ENCODE peak calls at places on chromosomes 3 and 15, in seven cellular contexts. M is smooth muscle cell of the brain vasculature, D is osteocyte, X is ovary, Y is mucosa of gallbladder, B is SK-MEL-5, K is ELR. F is an unnamed sample.

GRCh38 chr3:36394176-36394575 is 13.9 kb downstream of the STAC start:
- DNase-seq in M (no peak), D (no peak), X (no peak), Y (no peak), B (no peak), K (no peak), F (no peak)

GRCh38 chr15:94229591-94230365 is 1.6 kb upstream of the MCTP2 start:
- DNase-seq in M (no peak), D (no peak), X (no peak), Y (no peak), B (no peak), K (no peak), F (no peak)

GRCh38 chr3:123651449-123652345 is 66.8 kb upstream of the HACD2 start:
- DNase-seq in M (no peak), D (no peak), X (no peak), Y (no peak), B (no peak), K (no peak), F (no peak)

GRCh38 chr3:193996205-193996604 is 139.7 kb upstream of the HES1 start:
- DNase-seq in M (no peak), D (no peak), X (no peak), Y (no peak), B (no peak), K (no peak), F (no peak)

GRCh38 chr3:167030059-167030458 is 350.0 kb downstream of the ZBBX start:
- DNase-seq in M (no peak), D (no peak), X (no peak), Y (no peak), B (no peak), K (no peak), F (no peak)

GRCh38 chr3:48088056-48088748 is 72.0 kb upstream of the MAP4 start:
- DNase-seq in M (no peak), D (no peak), X (no peak), Y (peak; percentile 12), B (peak; percentile 26), K (peak; percentile 47), F (peak; percentile 25)

GRCh38 chr3:120214161-120214560 is 70.9 kb downstream of the GPR156 start:
- DNase-seq in M (no peak), D (no peak), X (peak; percentile 22), Y (no peak), B (no peak), K (peak; percentile 40), F (no peak)

GRCh38 chr3:72329354-72329753 is 518.9 kb downstream of the SHQ1 start:
- DNase-seq in M (no peak), D (no peak), X (peak; percentile 55), Y (no peak), B (no peak), K (no peak), F (no peak)

GRCh38 chr15:90581771-90582471 is 52.2 kb downstream of the CRTC3 start:
- DNase-seq in M (no peak), D (no peak), X (no peak), Y (no peak), B (no peak), K (no peak), F (no peak)

GRCh38 chr15:53962646-53963561 is 15.3 kb upstream of the UNC13C start:
- DNase-seq in M (no peak), D (no peak), X (no peak), Y (peak; percentile 20), B (peak; percentile 53), K (peak; percentile 1), F (peak; percentile 10)

GRCh38 chr15:38824719-38825118 is 260.1 kb upstream of the RASGRP1 start:
- DNase-seq in M (no peak), D (no peak), X (no peak), Y (no peak), B (no peak), K (no peak), F (no peak)

GRCh38 chr3:59514865-59515482 is 465.1 kb upstream of the CFAP20DC start:
- DNase-seq in M (no peak), D (no peak), X (no peak), Y (no peak), B (no peak), K (no peak), F (no peak)

GRCh38 chr3:20564966-20565365 is 379.0 kb upstream of the SGO1 start:
- DNase-seq in M (no peak), D (no peak), X (no peak), Y (no peak), B (no peak), K (no peak), F (no peak)

GRCh38 chr3:122232485-122232884 is 49.0 kb downstream of the CASR start:
- DNase-seq in M (no peak), D (no peak), X (no peak), Y (no peak), B (no peak), K (no peak), F (no peak)

GRCh38 chr3:131501949-131502348 is 822 bp downstream of the MRPL3 start:
- DNase-seq in M (no peak), D (no peak), X (no peak), Y (no peak), B (no peak), K (peak; percentile 6), F (no peak)

GRCh38 chr3:58999134-58999778 is 50.6 kb downstream of the CFAP20DC start:
- DNase-seq in M (no peak), D (no peak), X (no peak), Y (no peak), B (no peak), K (peak; percentile 37), F (no peak)

GRCh38 chr3:195809796-195810454 is 1.8 kb downstream of the MUC4 start:
- DNase-seq in M (no peak), D (no peak), X (no peak), Y (no peak), B (no peak), K (peak; percentile 53), F (no peak)

GRCh38 chr15:74957301-74958035 is 896 bp upstream of the RPP25 start:
- DNase-seq in M (no peak), D (no peak), X (no peak), Y (no peak), B (no peak), K (peak; percentile 33), F (peak; percentile 40)

GRCh38 chr3:72338942-72339749 is 509.1 kb downstream of the SHQ1 start:
- DNase-seq in M (no peak), D (no peak), X (no peak), Y (no peak), B (peak; percentile 73), K (peak; percentile 89), F (no peak)

GRCh38 chr15:48790716-48791115 is 20.2 kb downstream of the CEP152 start:
- DNase-seq in M (no peak), D (no peak), X (no peak), Y (no peak), B (no peak), K (peak; percentile 62), F (no peak)

GRCh38 chr15:89801471-89802205 is 13.0 kb downstream of the ANPEP start:
- DNase-seq in M (no peak), D (no peak), X (no peak), Y (no peak), B (no peak), K (no peak), F (no peak)

GRCh38 chr3:172859035-172859434 is 108.5 kb downstream of the ECT2 start:
- DNase-seq in M (no peak), D (no peak), X (no peak), Y (no peak), B (no peak), K (peak; percentile 40), F (no peak)

GRCh38 chr3:139123377-139124095 is 78.8 kb upstream of the PRR23C start:
- DNase-seq in M (no peak), D (peak; percentile 63), X (no peak), Y (no peak), B (no peak), K (no peak), F (no peak)

GRCh38 chr15:70602834-70603560 is 160.4 kb downstream of the UACA start:
- DNase-seq in M (no peak), D (no peak), X (no peak), Y (no peak), B (peak; percentile 66), K (no peak), F (no peak)

F was measured in HEK293T.